ENCODE peak calls at places on chromosome X, in seven cellular contexts. T, K, Q, U, P, D and J are unnamed samples.

GRCh38 chrX:37686348-37686736 is 751 bp downstream of the XK start:
- DNase-seq in T (no peak), K (no peak), Q (no peak), U (no peak), P (no peak), D (no peak), J (no peak)

GRCh38 chrX:147476008-147476407 is 435.7 kb upstream of the FMR1 start:
- DNase-seq in T (peak; percentile 1), K (peak; percentile 7), Q (no peak), U (no peak), P (no peak), D (no peak), J (no peak)

GRCh38 chrX:84248226-84248625 is 60.2 kb upstream of the RPS6KA6 start:
- DNase-seq in T (peak; percentile 17), K (no peak), Q (no peak), U (no peak), P (no peak), D (peak; percentile 33), J (no peak)

GRCh38 chrX:140776320-140776719 is 66.8 kb downstream of the LINC00632 start:
- DNase-seq in T (no peak), K (no peak), Q (no peak), U (no peak), P (no peak), D (no peak), J (no peak)

GRCh38 chrX:42519666-42520231 is 258.2 kb downstream of the PPP1R2C start:
- DNase-seq in T (peak; percentile 64), K (no peak), Q (no peak), U (no peak), P (no peak), D (peak; percentile 60), J (no peak)

GRCh38 chrX:66601522-66601921 is 37.4 kb downstream of the EDA2R start:
- DNase-seq in T (no peak), K (no peak), Q (no peak), U (no peak), P (no peak), D (no peak), J (no peak)

GRCh38 chrX:50103866-50104566 is 96.8 kb downstream of the AKAP4 start:
- DNase-seq in T (peak; percentile 18), K (no peak), Q (no peak), U (no peak), P (no peak), D (no peak), J (no peak)

GRCh38 chrX:13990126-13990525 is 39.6 kb downstream of the GEMIN8 start:
- DNase-seq in T (no peak), K (no peak), Q (no peak), U (no peak), P (no peak), D (no peak), J (no peak)

GRCh38 chrX:63506320-63506719 is 155.2 kb upstream of the SPIN4 start:
- DNase-seq in T (peak; percentile 66), K (no peak), Q (no peak), U (no peak), P (no peak), D (peak; percentile 62), J (peak; percentile 8)

GRCh38 chrX:150683536-150684146 is 9.6 kb upstream of the MTMR1 start:
- DNase-seq in T (peak; percentile 57), K (no peak), Q (no peak), U (no peak), P (no peak), D (peak; percentile 58), J (peak; percentile 67)

GRCh38 chrX:123357941-123358340 is 173.9 kb downstream of the GRIA3 start:
- DNase-seq in T (no peak), K (no peak), Q (no peak), U (no peak), P (no peak), D (no peak), J (no peak)

GRCh38 chrX:121221321-121221977 is 174.0 kb downstream of the GLUD2 start:
- DNase-seq in T (no peak), K (no peak), Q (no peak), U (no peak), P (no peak), D (peak; percentile 2), J (no peak)

GRCh38 chrX:65392284-65392683 is 142.3 kb downstream of the LAS1L start:
- DNase-seq in T (no peak), K (no peak), Q (no peak), U (no peak), P (no peak), D (no peak), J (no peak)

GRCh38 chrX:56765816-56766553 is 36.9 kb downstream of the NBDY start:
- DNase-seq in T (no peak), K (peak; percentile 12), Q (no peak), U (no peak), P (no peak), D (peak; percentile 14), J (no peak)

GRCh38 chrX:136353519-136354095 is 52.8 kb downstream of the ADGRG4 start:
- DNase-seq in T (no peak), K (no peak), Q (peak; percentile 17), U (no peak), P (no peak), D (no peak), J (no peak)

GRCh38 chrX:43557792-43558191 is 98.3 kb upstream of the MAOA start:
- DNase-seq in T (peak; percentile 77), K (peak; percentile 65), Q (peak; percentile 32), U (no peak), P (peak; percentile 12), D (peak; percentile 75), J (peak; percentile 54)

GRCh38 chrX:3046253-3046909 is 5.1 kb downstream of the ARSF start:
- DNase-seq in T (no peak), K (no peak), Q (no peak), U (no peak), P (no peak), D (peak; percentile 16), J (no peak)

GRCh38 chrX:96655947-96656623 is 28.6 kb upstream of the DIAPH2 start:
- DNase-seq in T (no peak), K (peak; percentile 21), Q (no peak), U (no peak), P (no peak), D (no peak), J (no peak)

GRCh38 chrX:132488819-132489255 is at the start of gene MBNL3:
- DNase-seq in T (peak; percentile 34), K (peak; percentile 68), Q (peak; percentile 26), U (no peak), P (peak; percentile 43), D (peak; percentile 62), J (peak; percentile 84)

GRCh38 chrX:123487226-123487625 is 245.6 kb downstream of the THOC2 start:
- DNase-seq in T (no peak), K (no peak), Q (no peak), U (no peak), P (no peak), D (no peak), J (no peak)

GRCh38 chrX:22345884-22346283 is 73.2 kb downstream of the CBLL2 start:
- DNase-seq in T (peak; percentile 34), K (no peak), Q (no peak), U (no peak), P (no peak), D (no peak), J (no peak)

GRCh38 chrX:74535633-74536141 is 78.7 kb downstream of the RLIM start:
- DNase-seq in T (peak; percentile 60), K (peak; percentile 81), Q (peak; percentile 67), U (no peak), P (no peak), D (peak; percentile 64), J (peak; percentile 54)
- H3K4me3 ChIP-seq in T (peak overlapping the region; percentile 59), K (peak overlapping the region; percentile 28), Q (peak overlapping the region; percentile 54), U (peak overlapping the region; percentile 42), P (peak overlapping the region; percentile 61), D (peak overlapping the region; percentile 28), J (peak overlapping the region; percentile 6)

GRCh38 chrX:9341305-9342201 is 123.3 kb upstream of the TBL1X start:
- DNase-seq in T (peak; percentile 76), K (peak; percentile 81), Q (peak; percentile 30), U (no peak), P (peak; percentile 19), D (peak; percentile 65), J (peak; percentile 72)

GRCh38 chrX:9343971-9344370 is 120.9 kb upstream of the TBL1X start:
- DNase-seq in T (no peak), K (no peak), Q (no peak), U (no peak), P (no peak), D (no peak), J (no peak)

GRCh38 chrX:9340619-9341304 is 124.1 kb upstream of the TBL1X start:
- DNase-seq in T (peak; percentile 50), K (peak; percentile 26), Q (peak; percentile 36), U (no peak), P (no peak), D (peak; percentile 69), J (peak; percentile 79)

GRCh38 chrX:9339603-9340569 is 125.0 kb upstream of the TBL1X start:
- DNase-seq in T (no peak), K (peak; percentile 22), Q (peak; percentile 31), U (no peak), P (no peak), D (peak; percentile 50), J (peak; percentile 68)

DNA sequence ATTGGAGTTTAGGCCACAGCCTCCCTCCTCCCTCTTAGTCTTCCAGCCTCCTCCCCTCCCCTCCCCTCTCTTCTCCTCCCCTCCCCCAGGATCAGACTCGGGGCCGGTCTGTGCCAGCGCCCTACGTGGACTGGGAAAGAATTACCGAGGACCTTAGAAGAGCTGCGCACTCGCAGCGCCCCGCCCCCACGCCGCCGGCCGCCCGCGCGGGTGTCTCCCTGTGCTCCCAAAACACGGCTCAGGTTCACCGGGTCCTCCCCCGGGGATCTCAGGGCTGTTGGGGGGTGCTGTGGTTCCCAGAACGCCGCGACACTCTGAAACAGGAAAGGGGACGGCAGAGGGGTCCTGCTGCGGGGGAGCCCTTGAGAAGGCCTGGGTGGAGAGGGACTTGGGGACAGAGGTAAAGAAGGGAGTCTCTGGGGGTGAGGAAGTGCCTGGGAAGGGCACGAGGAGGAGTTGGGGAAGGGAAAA is 122.2 kb upstream of the TBL1X start:
- DNase-seq in T (peak; percentile 85), K (peak; percentile 85), Q (peak; percentile 72), U (no peak), P (no peak), D (peak; percentile 91), J (peak; percentile 66)
- H3K4me3 ChIP-seq in T (peak overlapping the region; percentile 22), K (no peak overlapping the region), Q (no peak overlapping the region), U (no peak overlapping the region), P (peak overlapping the region; percentile 39), D (peak overlapping the region; percentile 61), J (no peak overlapping the region)

GRCh38 chrX:130741584-130741983 is 161.4 kb downstream of the ENOX2 start:
- DNase-seq in T (no peak), K (no peak), Q (no peak), U (no peak), P (no peak), D (no peak), J (no peak)

GRCh38 chrX:130746709-130747347 is 156.2 kb downstream of the ENOX2 start:
- DNase-seq in T (peak; percentile 19), K (no peak), Q (no peak), U (no peak), P (no peak), D (peak; percentile 26), J (no peak)

GRCh38 chrX:130741151-130741550 is 161.9 kb downstream of the ENOX2 start:
- DNase-seq in T (no peak), K (no peak), Q (no peak), U (no peak), P (no peak), D (no peak), J (no peak)

GRCh38 chrX:130746077-130746476 is 156.9 kb downstream of the ENOX2 start:
- DNase-seq in T (no peak), K (no peak), Q (no peak), U (no peak), P (no peak), D (no peak), J (no peak)
- H3K4me3 ChIP-seq in T (no peak overlapping the region), K (no peak overlapping the region), Q (no peak overlapping the region), U (no peak overlapping the region), P (no peak overlapping the region), D (no peak overlapping the region), J (no peak overlapping the region)

GRCh38 chrX:40009462-40009851 is 88.3 kb downstream of the BCOR start:
- DNase-seq in T (peak; percentile 24), K (no peak), Q (no peak), U (no peak), P (no peak), D (no peak), J (no peak)
- H3K4me3 ChIP-seq in T (peak overlapping the region; percentile 32), K (no peak overlapping the region), Q (no peak overlapping the region), U (no peak overlapping the region), P (no peak overlapping the region), D (peak overlapping the region; percentile 7), J (peak overlapping the region; percentile 13)